ENCODE peak calls at places on chromosomes 12 and 14, in four cellular contexts. J is aorta; E is stimulated activated CD4-positive, alpha-beta T cell treated with anti-CD3 and anti-CD28 coated beads, Interleukin-2, amount 100 ng/mL, for 48 hours; Q is fibroblast of lung. P is an unnamed sample.

GRCh38 chr14:96263347-96264199 is 7.6 kb downstream of the BDKRB1 start:
- DNase-seq in Q (no peak), J (no peak), E (no peak), P (no peak)

GRCh38 chr12:40054554-40055226 is 51.2 kb downstream of the SLC2A13 start:
- DNase-seq in E (no peak), J (peak; percentile 46), Q (peak; percentile 79), P (peak; percentile 25)

GRCh38 chr14:90294872-90295271 is 36.9 kb downstream of the NRDE2 start:
- DNase-seq in E (no peak), Q (no peak), J (no peak), P (no peak)

GRCh38 chr14:24314377-24315193 is 3.3 kb downstream of the LTB4R start:
- DNase-seq in J (peak; percentile 56), Q (no peak), E (no peak), P (no peak)

GRCh38 chr12:4278582-4278939 is 5.0 kb downstream of the CCND2 start:
- DNase-seq in E (no peak), Q (no peak), J (peak; percentile 78), P (peak; percentile 76)

GRCh38 chr12:2607881-2608607 is 186.7 kb upstream of the FKBP4 start:
- DNase-seq in E (no peak), Q (no peak), J (no peak), P (no peak)

GRCh38 chr12:6047249-6048227 is 76.9 kb downstream of the VWF start:
- DNase-seq in E (no peak), Q (peak; percentile 47), J (no peak), P (no peak)

GRCh38 chr12:113980537-113981337 is 14.6 kb upstream of the RBM19 start:
- DNase-seq in J (no peak), E (peak; percentile 14), Q (peak; percentile 55), P (no peak)

GRCh38 chr12:47750916-47751470 is 7.7 kb downstream of the RAPGEF3 start:
- DNase-seq in Q (no peak), J (no peak), E (no peak), P (no peak)

GRCh38 chr14:38226366-38226765 is 18.7 kb downstream of the SSTR1 start:
- DNase-seq in J (no peak), Q (no peak), E (no peak), P (no peak)

P was measured in left ventricle myocardium inferior.